ENCODE peak calls at places on chromosomes 1 and 21, in four cellular contexts. U is foreskin fibroblast, V is ascending aorta, S is spleen. R is an unnamed sample.

GRCh38 chr1:207787776-207788175 is 35.9 kb downstream of the CD46 start:
- DNase-seq in V (no peak), S (no peak), U (no peak), R (no peak)

GRCh38 chr1:156696755-156697154 is 8.6 kb downstream of the CRABP2 start:
- DNase-seq in U (no peak), S (no peak), V (no peak), R (no peak)

GRCh38 chr1:156508205-156508954 is 7.8 kb upstream of the MEF2D start:
- DNase-seq in S (no peak), U (peak; percentile 57), V (peak; percentile 94), R (peak; percentile 57)

GRCh38 chr1:225450491-225451191 is 22.8 kb upstream of the LBR start:
- DNase-seq in V (no peak), S (no peak), U (no peak), R (peak; percentile 52)

GRCh38 chr1:10107985-10108663 is 75.4 kb downstream of the UBE4B start:
- DNase-seq in V (peak; percentile 77), S (no peak), U (peak; percentile 57), R (peak; percentile 12)

GRCh38 chr1:14778882-14779594 is 180.6 kb downstream of the KAZN start:
- DNase-seq in S (no peak), V (no peak), U (no peak), R (no peak)

GRCh38 chr1:23530089-23530749 is 814 bp downstream of the E2F2 start:
- DNase-seq in U (no peak), V (no peak), S (no peak), R (no peak)

GRCh38 chr1:244163131-244163530 is 112.0 kb downstream of the ZBTB18 start:
- DNase-seq in U (peak; percentile 49), V (no peak), S (no peak), R (no peak)

GRCh38 chr1:67850611-67851075 is 17.4 kb upstream of the GNG12 start:
- DNase-seq in U (peak; percentile 89), V (peak; percentile 93), S (no peak), R (no peak)

GRCh38 chr1:224138198-224138597 is 24.3 kb downstream of the FBXO28 start:
- DNase-seq in V (no peak), U (no peak), S (no peak), R (no peak)
- TF ChIP-seq CTCF in V (no peak), U (no peak), S (no peak), R (no peak)

GRCh38 chr21:46661211-46661625 is 25.7 kb downstream of the PRMT2 start:
- DNase-seq in V (peak; percentile 75), U (peak; percentile 85), S (no peak), R (no peak)
- TF ChIP-seq CTCF in V (peak; percentile 63), U (peak; percentile 77), S (peak; percentile 62), R (peak; percentile 87)

GRCh38 chr1:184698001-184698400 is 56.7 kb downstream of the EDEM3 start:
- DNase-seq in V (no peak), U (no peak), S (no peak), R (no peak)
- TF ChIP-seq CTCF in V (no peak), U (no peak), S (no peak), R (no peak)

GRCh38 chr1:180946537-180947507 is 34.1 kb downstream of the KIAA1614 start:
- DNase-seq in S (no peak), V (no peak), U (no peak), R (no peak)
- TF ChIP-seq CTCF in S (no peak), V (no peak), U (no peak), R (no peak)

GRCh38 chr1:56410405-56410804 is 169.0 kb downstream of the PLPP3 start:
- DNase-seq in V (no peak), S (no peak), U (no peak), R (no peak)

GRCh38 chr1:56411484-56412180 is 167.7 kb downstream of the PLPP3 start:
- DNase-seq in S (no peak), U (no peak), V (peak; percentile 80), R (no peak)

GRCh38 chr1:56406821-56407220 is 172.5 kb downstream of the PLPP3 start:
- DNase-seq in V (no peak), U (no peak), S (no peak), R (no peak)

GRCh38 chr1:56411021-56411420 is 168.3 kb downstream of the PLPP3 start:
- DNase-seq in S (no peak), V (no peak), U (no peak), R (no peak)

DNA sequence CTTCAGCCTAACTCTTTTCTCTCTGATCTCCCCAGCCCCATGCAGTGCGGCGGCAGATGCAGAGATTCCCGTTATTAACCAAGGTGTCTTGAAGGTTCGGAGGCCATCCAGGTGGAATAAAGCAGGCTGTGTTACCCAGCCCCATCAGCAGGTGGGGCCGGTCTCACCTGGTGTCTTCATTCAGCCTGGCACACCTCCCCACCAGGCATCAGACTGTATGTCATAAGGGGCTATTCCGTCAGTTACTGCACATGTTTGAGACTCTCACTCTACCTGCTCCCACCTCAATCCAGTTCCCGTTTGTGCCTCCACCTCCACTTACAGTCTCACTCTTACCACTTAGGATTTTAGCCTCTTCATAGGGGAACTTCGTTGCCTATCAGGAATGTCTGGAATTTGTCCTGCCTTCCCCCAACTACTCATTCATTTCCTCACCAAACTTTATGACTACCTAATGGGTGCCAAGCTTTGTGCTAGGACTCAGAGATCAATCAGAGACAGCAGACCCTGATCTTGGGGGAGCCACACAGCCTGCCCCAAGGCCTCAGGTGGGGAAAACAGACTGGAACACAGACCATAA is 170.2 kb downstream of the PLPP3 start:
- DNase-seq in U (no peak), V (no peak), S (peak; percentile 81), R (no peak)
- TF ChIP-seq CTCF in U (no peak), V (no peak), S (peak; percentile 56), R (peak; percentile 41)

GRCh38 chr21:44299458-44300261 is at the start of gene PFKL:
- DNase-seq in V (peak; percentile 81), U (peak; percentile 55), S (peak; percentile 93), R (no peak)

GRCh38 chr21:44301093-44301492 is 1.2 kb downstream of the PFKL start:
- DNase-seq in U (no peak), S (no peak), V (no peak), R (no peak)

GRCh38 chr21:44299085-44299457 is 782 bp upstream of the PFKL start:
- DNase-seq in S (no peak), V (no peak), U (no peak), R (no peak)

GRCh38 chr21:44301961-44302406 is 2.1 kb downstream of the PFKL start:
- DNase-seq in S (no peak), U (no peak), V (no peak), R (no peak)

GRCh38 chr21:44300262-44300959 is 558 bp downstream of the PFKL start:
- DNase-seq in V (peak; percentile 85), U (peak; percentile 50), S (peak; percentile 95), R (no peak)
- TF ChIP-seq CTCF in V (no peak), U (no peak), S (no peak), R (no peak)

DNA sequence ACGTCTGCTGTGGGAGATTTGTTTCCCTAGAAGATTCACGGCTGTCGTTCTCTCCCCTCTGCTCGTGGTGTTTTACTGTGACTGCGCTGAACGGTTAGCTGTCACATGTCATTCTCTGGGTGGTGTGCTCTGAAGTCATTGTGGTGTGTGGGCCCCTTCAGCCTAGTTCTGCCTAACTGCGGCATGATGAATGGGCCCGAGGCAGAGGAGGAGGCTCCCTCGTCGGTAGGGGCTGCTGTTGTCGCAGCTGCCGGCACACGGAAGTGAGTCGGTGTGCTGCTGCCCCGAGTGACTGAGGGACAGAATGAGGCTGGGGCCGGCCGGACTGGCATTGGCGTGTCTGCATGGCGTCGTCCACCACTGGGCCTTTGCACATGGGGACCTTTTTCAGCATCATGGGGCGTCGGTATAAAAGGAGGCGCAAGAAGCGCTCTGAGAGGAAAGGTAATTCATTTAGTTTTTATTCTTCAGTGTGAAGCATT is 77.9 kb downstream of the ADARB1 start:
- DNase-seq in S (peak; percentile 92), U (no peak), V (peak; percentile 70), R (no peak)
- TF ChIP-seq CTCF in S (peak; percentile 59), U (no peak), V (no peak), R (peak; percentile 79)

GRCh38 chr1:115188680-115189395 is 99.5 kb upstream of the TSPAN2 start:
- DNase-seq in V (no peak), S (no peak), U (no peak), R (no peak)

GRCh38 chr1:115189814-115190541 is 100.7 kb upstream of the TSPAN2 start:
- DNase-seq in S (no peak), V (peak; percentile 71), U (peak; percentile 91), R (no peak)

GRCh38 chr1:115192200-115192767 is 103.0 kb upstream of the TSPAN2 start:
- DNase-seq in V (no peak), S (no peak), U (no peak), R (no peak)

GRCh38 chr1:115191691-115192090 is 102.4 kb upstream of the TSPAN2 start:
- DNase-seq in U (no peak), V (no peak), S (no peak), R (no peak)

GRCh38 chr1:115190766-115191165 is 101.5 kb upstream of the TSPAN2 start:
- DNase-seq in S (no peak), V (no peak), U (no peak), R (no peak)
- TF ChIP-seq CTCF in S (no peak), V (no peak), U (no peak), R (no peak)

DNA sequence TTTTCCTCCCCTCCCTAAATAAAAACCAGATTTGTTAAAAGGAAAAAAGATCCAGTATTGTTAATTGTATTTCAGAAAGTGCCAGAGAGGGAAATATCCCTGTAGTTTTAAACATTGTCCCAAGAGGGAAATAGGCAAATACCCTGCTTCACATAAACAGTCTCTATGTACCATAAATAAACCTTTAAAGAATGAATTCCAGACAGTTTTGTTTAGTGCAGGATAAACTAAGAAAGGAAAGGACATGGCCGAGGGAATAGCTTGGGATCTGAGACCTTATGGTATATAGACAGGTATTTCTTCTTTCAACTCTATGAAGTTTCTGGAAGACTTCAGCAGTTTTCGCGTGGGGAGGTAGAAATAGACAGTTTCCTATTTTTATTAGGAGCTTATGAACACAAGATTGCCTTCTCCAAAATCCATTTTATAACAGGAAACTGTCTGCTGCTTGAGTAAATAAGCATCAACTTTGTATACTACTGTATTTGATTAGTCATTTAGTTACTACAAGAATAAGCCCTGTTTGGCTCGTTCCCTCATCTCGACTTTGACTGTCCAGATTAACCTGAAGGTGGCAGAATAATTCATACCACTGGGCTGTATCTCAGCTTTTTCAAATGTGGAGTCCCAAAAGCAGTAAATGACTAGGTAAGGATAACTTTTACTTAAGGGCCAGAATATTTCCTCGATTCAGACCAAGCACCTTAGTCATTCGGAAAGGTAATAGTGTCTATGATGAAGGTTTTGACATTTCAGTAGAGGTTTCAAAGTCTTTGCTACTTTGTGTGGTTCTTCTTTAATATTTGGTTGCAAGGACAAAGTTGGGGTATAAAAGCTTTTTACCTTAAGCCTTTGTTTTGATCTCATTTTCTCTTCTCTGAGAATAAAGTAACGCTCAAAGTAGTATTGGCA is 177.5 kb downstream of the VPS13D start:
- DNase-seq in V (no peak), S (no peak), U (peak; percentile 44), R (no peak)
- TF ChIP-seq CTCF in V (peak; percentile 49), S (peak; percentile 50), U (peak; percentile 40), R (peak; percentile 79)

R was measured in chondrocyte.